ENCODE peak calls at places on chromosomes 6 and 20, in six cellular contexts. One of them, this sample, is unnamed.

GRCh38 chr6:28269492-28269891 is 2.5 kb downstream of the ZSCAN26 start:
- DNase-seq in endothelial cell of umbilical vein: peak; percentile 75
- DNase-seq in heart left ventricle: no peak
- DNase-seq in ovary: no peak
- DNase-seq in Peyer's patch: no peak
- DNase-seq in tibial nerve: no peak
- DNase-seq in this sample: no peak

GRCh38 chr6:121917263-121917829 is 481.9 kb downstream of the GJA1 start:
- DNase-seq in endothelial cell of umbilical vein: no peak
- DNase-seq in heart left ventricle: no peak
- DNase-seq in ovary: no peak
- DNase-seq in Peyer's patch: no peak
- DNase-seq in tibial nerve: no peak
- DNase-seq in this sample: no peak

GRCh38 chr6:133587841-133588240 is 301.1 kb upstream of the TCF21 start:
- DNase-seq in endothelial cell of umbilical vein: no peak
- DNase-seq in heart left ventricle: no peak
- DNase-seq in ovary: no peak
- DNase-seq in Peyer's patch: no peak
- DNase-seq in tibial nerve: no peak
- DNase-seq in this sample: no peak

GRCh38 chr6:34115396-34116314 is 30.2 kb downstream of the GRM4 start:
- DNase-seq in endothelial cell of umbilical vein: peak; percentile 7
- DNase-seq in heart left ventricle: no peak
- DNase-seq in ovary: no peak
- DNase-seq in Peyer's patch: no peak
- DNase-seq in tibial nerve: no peak
- DNase-seq in this sample: no peak

GRCh38 chr6:168182908-168183612 is 104.0 kb upstream of the FRMD1 start:
- DNase-seq in endothelial cell of umbilical vein: no peak
- DNase-seq in heart left ventricle: no peak
- DNase-seq in ovary: no peak
- DNase-seq in Peyer's patch: no peak
- DNase-seq in tibial nerve: no peak
- DNase-seq in this sample: peak; percentile 76

GRCh38 chr6:143507358-143508145 is 4.0 kb downstream of the FUCA2 start:
- DNase-seq in endothelial cell of umbilical vein: no peak
- DNase-seq in heart left ventricle: no peak
- DNase-seq in ovary: no peak
- DNase-seq in Peyer's patch: no peak
- DNase-seq in tibial nerve: no peak
- DNase-seq in this sample: no peak

GRCh38 chr6:57267586-57268293 is 45.6 kb upstream of the RAB23 start:
- DNase-seq in endothelial cell of umbilical vein: peak; percentile 86
- DNase-seq in heart left ventricle: no peak
- DNase-seq in ovary: no peak
- DNase-seq in Peyer's patch: no peak
- DNase-seq in tibial nerve: peak; percentile 34
- DNase-seq in this sample: no peak

GRCh38 chr6:162468326-162468725 is 259.2 kb downstream of the PRKN start:
- DNase-seq in endothelial cell of umbilical vein: no peak
- DNase-seq in heart left ventricle: no peak
- DNase-seq in ovary: no peak
- DNase-seq in Peyer's patch: no peak
- DNase-seq in tibial nerve: no peak
- DNase-seq in this sample: peak; percentile 53

GRCh38 chr20:25055711-25056492 is 2.0 kb downstream of the ACSS1 start:
- DNase-seq in endothelial cell of umbilical vein: peak; percentile 9
- DNase-seq in heart left ventricle: no peak
- DNase-seq in ovary: peak; percentile 57
- DNase-seq in Peyer's patch: peak; percentile 81
- DNase-seq in tibial nerve: no peak
- DNase-seq in this sample: no peak

GRCh38 chr6:29924731-29925130 is 17.6 kb upstream of the HLA-A start:
- DNase-seq in endothelial cell of umbilical vein: no peak
- DNase-seq in heart left ventricle: no peak
- DNase-seq in ovary: no peak
- DNase-seq in Peyer's patch: no peak
- DNase-seq in tibial nerve: no peak
- DNase-seq in this sample: no peak

GRCh38 chr6:30124391-30124790 is 11.5 kb upstream of the TRIM31 start:
- DNase-seq in endothelial cell of umbilical vein: no peak
- DNase-seq in heart left ventricle: no peak
- DNase-seq in ovary: no peak
- DNase-seq in Peyer's patch: no peak
- DNase-seq in tibial nerve: no peak
- DNase-seq in this sample: no peak

GRCh38 chr6:99736302-99736701 is 129.7 kb downstream of the PRDM13 start:
- DNase-seq in endothelial cell of umbilical vein: no peak
- DNase-seq in heart left ventricle: no peak
- DNase-seq in ovary: no peak
- DNase-seq in Peyer's patch: no peak
- DNase-seq in tibial nerve: no peak
- DNase-seq in this sample: no peak

DNA sequence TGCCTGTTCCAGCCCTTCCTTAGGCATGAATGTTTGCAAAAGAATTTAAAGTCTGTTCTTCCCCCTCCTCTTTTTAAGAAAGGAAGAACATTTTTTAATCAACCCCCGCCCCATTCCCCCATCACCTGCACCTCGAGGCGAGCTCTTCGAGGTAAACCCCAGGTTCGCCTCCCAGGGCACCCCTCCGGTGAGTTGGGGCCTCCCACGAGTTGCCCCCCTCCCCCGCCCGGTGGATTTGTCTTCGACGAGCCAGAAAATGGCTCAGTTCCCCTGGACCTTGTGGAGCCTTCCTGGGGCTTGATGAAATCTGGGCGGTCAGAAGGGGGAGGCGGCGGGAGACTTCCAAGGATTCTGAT is 256 bp upstream of the OVOL2 start:
- DNase-seq in endothelial cell of umbilical vein: no peak
- DNase-seq in heart left ventricle: no peak
- DNase-seq in ovary: no peak
- DNase-seq in Peyer's patch: no peak
- DNase-seq in tibial nerve: no peak
- DNase-seq in this sample: no peak
- H3K4me3 ChIP-seq in endothelial cell of umbilical vein: no peak overlapping the region
- H3K4me3 ChIP-seq in heart left ventricle: no peak overlapping the region
- H3K4me3 ChIP-seq in ovary: no peak overlapping the region
- H3K4me3 ChIP-seq in Peyer's patch: peak overlapping the region; percentile 56
- H3K4me3 ChIP-seq in tibial nerve: peak overlapping the region; percentile 45
- H3K4me3 ChIP-seq in this sample: no peak overlapping the region

DNA sequence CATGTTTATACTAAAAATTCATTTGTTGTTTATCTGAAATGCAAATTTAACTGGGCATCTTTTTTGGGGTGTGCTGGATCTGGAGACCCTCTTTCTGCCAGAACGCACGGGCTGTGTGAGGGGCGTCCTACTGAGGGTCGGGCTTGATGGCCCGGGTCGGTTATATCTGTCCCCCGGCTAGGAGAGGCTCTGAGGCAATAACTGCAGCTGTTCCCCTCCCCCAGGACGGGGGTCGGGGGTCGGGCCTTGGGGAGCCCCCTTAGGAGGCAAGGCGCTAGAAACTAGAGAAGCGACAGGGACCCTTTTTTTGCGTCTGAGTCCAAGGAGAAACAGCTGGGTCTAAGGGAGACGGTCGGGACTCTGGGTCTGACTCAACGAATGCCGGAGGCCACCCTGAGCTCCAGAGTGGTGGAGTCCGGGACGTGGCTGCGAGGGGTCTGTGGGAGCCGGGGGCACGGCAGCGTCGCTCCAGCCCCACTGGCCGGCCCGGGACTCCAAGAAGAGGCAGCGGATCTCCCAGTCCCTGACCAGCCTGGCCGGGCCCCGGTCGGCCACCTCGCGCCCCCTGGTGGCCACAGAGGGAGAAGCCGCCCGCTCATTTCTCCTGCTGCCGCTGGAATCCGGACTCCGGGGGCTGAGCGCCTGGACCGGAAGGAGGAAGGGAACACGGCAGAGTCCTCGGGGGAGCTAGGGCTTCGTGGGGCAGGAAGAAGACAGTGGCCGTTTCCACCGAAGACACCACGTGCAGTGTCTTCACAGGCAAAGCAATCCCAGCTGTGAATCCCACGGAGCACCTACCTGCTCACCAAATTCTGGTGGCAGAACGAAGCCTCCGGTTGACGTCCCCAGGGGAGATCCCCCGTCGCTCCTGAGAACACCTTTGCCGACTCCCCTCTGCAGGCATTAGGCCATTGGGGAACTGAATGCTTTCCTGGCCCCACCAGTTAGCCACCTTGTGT is 24.0 kb upstream of the SCML4 start:
- DNase-seq in endothelial cell of umbilical vein: peak; percentile 75
- DNase-seq in heart left ventricle: peak; percentile 94
- DNase-seq in ovary: peak; percentile 85
- DNase-seq in Peyer's patch: peak; percentile 91
- DNase-seq in tibial nerve: peak; percentile 61
- DNase-seq in this sample: peak; percentile 97
- TF ChIP-seq POLR2A in endothelial cell of umbilical vein: no peak
- TF ChIP-seq POLR2A in heart left ventricle: no peak
- TF ChIP-seq POLR2A in ovary: no peak
- TF ChIP-seq POLR2A in Peyer's patch: no peak
- TF ChIP-seq POLR2A in tibial nerve: no peak
- TF ChIP-seq POLR2A in this sample: no peak

GRCh38 chr6:113560376-113560775 is 296.8 kb upstream of the MARCKS start:
- DNase-seq in endothelial cell of umbilical vein: peak; percentile 21
- DNase-seq in heart left ventricle: no peak
- DNase-seq in ovary: no peak
- DNase-seq in Peyer's patch: no peak
- DNase-seq in tibial nerve: no peak
- DNase-seq in this sample: no peak

GRCh38 chr6:113565306-113565705 is 291.8 kb upstream of the MARCKS start:
- DNase-seq in endothelial cell of umbilical vein: no peak
- DNase-seq in heart left ventricle: no peak
- DNase-seq in ovary: no peak
- DNase-seq in Peyer's patch: no peak
- DNase-seq in tibial nerve: no peak
- DNase-seq in this sample: no peak

GRCh38 chr6:113560908-113561307 is 296.2 kb upstream of the MARCKS start:
- DNase-seq in endothelial cell of umbilical vein: peak; percentile 61
- DNase-seq in heart left ventricle: no peak
- DNase-seq in ovary: no peak
- DNase-seq in Peyer's patch: no peak
- DNase-seq in tibial nerve: no peak
- DNase-seq in this sample: no peak

GRCh38 chr6:113562248-113562647 is 294.9 kb upstream of the MARCKS start:
- DNase-seq in endothelial cell of umbilical vein: no peak
- DNase-seq in heart left ventricle: no peak
- DNase-seq in ovary: no peak
- DNase-seq in Peyer's patch: no peak
- DNase-seq in tibial nerve: no peak
- DNase-seq in this sample: no peak

DNA sequence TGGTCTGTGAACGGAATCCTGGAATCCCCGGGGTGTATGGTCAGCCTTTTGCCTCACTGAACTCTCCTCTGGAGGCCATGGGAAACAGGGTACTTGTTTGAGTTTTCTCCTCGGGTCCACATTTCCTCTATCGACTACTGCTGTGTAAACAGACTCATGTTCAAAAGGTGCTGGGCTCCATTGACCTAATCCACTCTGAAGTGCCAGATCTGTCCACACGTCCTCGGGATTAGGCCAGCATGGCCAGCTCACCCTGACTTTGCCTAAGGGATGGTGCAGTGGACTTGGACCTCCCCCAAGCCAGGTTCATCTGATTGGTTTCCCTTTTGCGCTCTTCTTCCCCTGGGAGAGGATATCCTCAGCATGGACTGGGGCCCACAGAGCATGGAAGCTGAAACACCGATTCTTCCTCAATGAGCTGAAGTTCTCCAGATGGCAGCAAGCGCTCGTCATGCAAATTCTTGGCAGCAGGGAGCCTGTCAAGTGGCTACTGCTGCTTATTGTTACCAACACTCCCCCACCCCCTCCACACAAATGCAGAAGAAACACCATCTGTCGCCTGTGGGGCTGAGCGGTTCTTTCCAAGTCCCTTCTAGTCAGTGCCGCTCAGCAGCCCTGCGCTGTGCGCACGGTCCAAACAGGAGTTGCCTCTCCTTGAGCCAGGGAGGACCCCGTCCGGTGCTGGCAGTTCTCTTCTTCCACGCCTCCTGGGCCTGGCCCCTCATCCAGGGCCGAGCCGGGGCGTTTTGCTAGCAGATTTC is 292.6 kb upstream of the MARCKS start:
- DNase-seq in endothelial cell of umbilical vein: peak; percentile 56
- DNase-seq in heart left ventricle: peak; percentile 88
- DNase-seq in ovary: peak; percentile 52
- DNase-seq in Peyer's patch: peak; percentile 51
- DNase-seq in tibial nerve: peak; percentile 71
- DNase-seq in this sample: peak; percentile 58
- H3K4me3 ChIP-seq in endothelial cell of umbilical vein: no peak overlapping the region
- H3K4me3 ChIP-seq in heart left ventricle: peak overlapping the region; percentile 48
- H3K4me3 ChIP-seq in ovary: peak overlapping the region; percentile 27
- H3K4me3 ChIP-seq in Peyer's patch: no peak overlapping the region
- H3K4me3 ChIP-seq in tibial nerve: peak overlapping the region; percentile 38
- H3K4me3 ChIP-seq in this sample: no peak overlapping the region

GRCh38 chr6:124962617-124963415 is 579 bp downstream of the RNF217 start:
- DNase-seq in endothelial cell of umbilical vein: peak; percentile 56
- DNase-seq in heart left ventricle: peak; percentile 72
- DNase-seq in ovary: peak; percentile 47
- DNase-seq in Peyer's patch: peak; percentile 70
- DNase-seq in tibial nerve: no peak
- DNase-seq in this sample: no peak

GRCh38 chr6:124963416-124964083 is 1.3 kb downstream of the RNF217 start:
- DNase-seq in endothelial cell of umbilical vein: peak; percentile 75
- DNase-seq in heart left ventricle: no peak
- DNase-seq in ovary: no peak
- DNase-seq in Peyer's patch: no peak
- DNase-seq in tibial nerve: no peak
- DNase-seq in this sample: no peak

GRCh38 chr6:124964764-124965105 is 2.5 kb downstream of the RNF217 start:
- DNase-seq in endothelial cell of umbilical vein: no peak
- DNase-seq in heart left ventricle: no peak
- DNase-seq in ovary: no peak
- DNase-seq in Peyer's patch: no peak
- DNase-seq in tibial nerve: no peak
- DNase-seq in this sample: no peak

GRCh38 chr6:124961784-124962611 is at the start of gene RNF217:
- DNase-seq in endothelial cell of umbilical vein: peak; percentile 75
- DNase-seq in heart left ventricle: peak; percentile 84
- DNase-seq in ovary: peak; percentile 73
- DNase-seq in Peyer's patch: peak; percentile 66
- DNase-seq in tibial nerve: peak; percentile 35
- DNase-seq in this sample: peak; percentile 91

DNA sequence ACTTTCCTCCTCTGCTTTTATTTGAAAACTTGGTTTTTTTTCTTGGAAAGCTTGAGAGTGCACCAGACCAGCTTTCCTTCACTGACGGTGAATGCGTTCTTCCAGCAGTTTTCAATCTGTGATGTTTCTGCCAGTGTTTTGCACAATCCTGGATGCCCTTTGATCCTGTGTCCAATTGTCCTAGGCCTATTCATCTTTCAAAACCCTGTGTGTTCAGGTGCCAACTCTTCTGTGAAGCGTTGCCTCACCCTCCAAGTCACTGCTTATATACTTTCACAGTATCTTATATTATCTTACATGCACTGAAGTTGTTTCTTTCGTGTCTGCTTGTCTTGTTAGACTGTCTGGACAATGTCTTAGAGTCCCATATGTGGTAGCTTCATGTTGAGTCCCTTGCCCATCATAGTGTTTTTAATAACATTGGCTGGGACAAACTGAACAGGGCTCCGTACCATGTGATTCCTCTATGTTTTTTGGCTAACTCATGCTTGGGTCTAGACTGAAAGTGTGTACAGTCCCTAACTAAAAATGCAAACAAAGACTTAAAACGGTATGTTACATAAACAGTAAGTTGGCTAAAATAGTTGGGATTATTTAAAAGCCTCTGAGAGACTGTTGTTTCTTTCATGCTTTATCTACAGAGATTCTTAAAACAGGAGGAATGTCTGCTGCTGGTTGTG is 2.0 kb downstream of the RNF217 start:
- DNase-seq in endothelial cell of umbilical vein: peak; percentile 64
- DNase-seq in heart left ventricle: no peak
- DNase-seq in ovary: peak; percentile 68
- DNase-seq in Peyer's patch: no peak
- DNase-seq in tibial nerve: no peak
- DNase-seq in this sample: peak; percentile 60
- TF ChIP-seq POLR2A in endothelial cell of umbilical vein: no peak
- TF ChIP-seq POLR2A in heart left ventricle: no peak
- TF ChIP-seq POLR2A in ovary: peak; percentile 44
- TF ChIP-seq POLR2A in Peyer's patch: peak; percentile 29
- TF ChIP-seq POLR2A in tibial nerve: peak; percentile 12
- TF ChIP-seq POLR2A in this sample: no peak